ENCODE peak calls at places on chromosome 5, in ten cellular contexts. L is suprapubic skin, J is right lobe of liver, H is stomach, Z is transverse colon, E is A549, P is tibial nerve, M is body of pancreas, N is testis, O is ovary. D is an unnamed sample.

GRCh38 chr5:104652271-104652861 is 1089.8 kb upstream of the NUDT12 start:
- DNase-seq in M (no peak), P (no peak), O (no peak), J (no peak), H (no peak), Z (no peak), E (no peak), N (no peak), L (no peak), D (no peak)

GRCh38 chr5:40273936-40274335 is 405.8 kb upstream of the PTGER4 start:
- DNase-seq in M (no peak), H (no peak), J (no peak), E (no peak), Z (no peak), N (no peak), O (no peak), P (no peak), L (no peak), D (no peak)

GRCh38 chr5:44266882-44267577 is 122.2 kb downstream of the FGF10 start:
- DNase-seq in L (no peak), M (peak; percentile 16), O (no peak), H (no peak), E (no peak), P (no peak), N (peak; percentile 18), Z (no peak), J (no peak), D (peak; percentile 7)

GRCh38 chr5:102418531-102418930 is 80.3 kb downstream of the SLCO6A1 start:
- DNase-seq in Z (no peak), P (no peak), H (no peak), L (no peak), J (no peak), E (no peak), O (no peak), M (no peak), N (no peak), D (no peak)

GRCh38 chr5:132114150-132115121 is 40.8 kb downstream of the CSF2 start:
- DNase-seq in Z (no peak), M (no peak), L (no peak), O (no peak), N (no peak), E (no peak), H (no peak), P (no peak), J (no peak), D (no peak)

GRCh38 chr5:2908086-2908485 is 156.6 kb upstream of the IRX2 start:
- DNase-seq in Z (no peak), H (no peak), O (no peak), J (no peak), P (no peak), L (no peak), E (no peak), M (no peak), N (no peak), D (no peak)

GRCh38 chr5:177306674-177307543 is 3.3 kb downstream of the PRELID1 start:
- DNase-seq in E (no peak), N (no peak), P (no peak), J (no peak), Z (no peak), O (no peak), M (no peak), H (no peak), L (no peak), D (no peak)

GRCh38 chr5:75265731-75266130 is 29.1 kb upstream of the ANKRD31 start:
- DNase-seq in E (peak; percentile 50), P (no peak), J (no peak), M (no peak), Z (no peak), O (no peak), L (no peak), H (no peak), N (no peak), D (no peak)

GRCh38 chr5:179166171-179166885 is 106.2 kb downstream of the ZNF354C start:
- DNase-seq in M (no peak), P (no peak), Z (no peak), H (no peak), O (no peak), E (no peak), J (no peak), L (peak; percentile 62), N (no peak), D (no peak)

GRCh38 chr5:76831108-76831447 is 12.2 kb downstream of the F2RL1 start:
- DNase-seq in E (no peak), Z (no peak), J (no peak), H (peak; percentile 46), M (no peak), O (no peak), N (no peak), L (no peak), P (no peak), D (no peak)

GRCh38 chr5:68287976-68288755 is 72.6 kb downstream of the PIK3R1 start:
- DNase-seq in Z (peak; percentile 66), O (peak; percentile 81), N (peak; percentile 73), M (peak; percentile 56), H (peak; percentile 66), E (peak; percentile 32), P (no peak), J (peak; percentile 79), L (no peak), D (peak; percentile 87)

GRCh38 chr5:65391591-65391990 is 90.1 kb downstream of the ADAMTS6 start:
- DNase-seq in O (no peak), H (no peak), N (no peak), Z (no peak), E (no peak), M (no peak), P (no peak), J (no peak), L (no peak), D (no peak)

GRCh38 chr5:56190500-56190899 is 42.6 kb downstream of the ANKRD55 start:
- DNase-seq in P (peak; percentile 62), N (peak; percentile 37), E (no peak), M (peak; percentile 20), L (no peak), O (no peak), H (peak; percentile 37), J (peak; percentile 37), Z (peak; percentile 33), D (no peak)

GRCh38 chr5:4802044-4802443 is 338.1 kb upstream of the ADAMTS16 start:
- DNase-seq in M (no peak), J (no peak), N (no peak), E (no peak), P (no peak), O (no peak), L (no peak), Z (no peak), H (no peak), D (no peak)

GRCh38 chr5:167937628-167938000 is 353.8 kb upstream of the WWC1 start:
- DNase-seq in N (no peak), P (no peak), E (no peak), H (no peak), Z (no peak), M (no peak), O (no peak), J (no peak), L (no peak), D (no peak)

GRCh38 chr5:139543423-139543991 is 17.6 kb upstream of the UBE2D2 start:
- DNase-seq in P (peak; percentile 14), H (peak; percentile 55), J (peak; percentile 70), Z (peak; percentile 81), M (peak; percentile 71), E (no peak), N (peak; percentile 44), L (no peak), O (no peak), D (peak; percentile 39)
- H3K4me3 ChIP-seq in P (peak overlapping the region; percentile 17), H (peak overlapping the region; percentile 28), J (no peak overlapping the region), Z (no peak overlapping the region), M (no peak overlapping the region), E (no peak overlapping the region), N (no peak overlapping the region), L (peak overlapping the region; percentile 26), O (no peak overlapping the region), D (no peak overlapping the region)

DNA sequence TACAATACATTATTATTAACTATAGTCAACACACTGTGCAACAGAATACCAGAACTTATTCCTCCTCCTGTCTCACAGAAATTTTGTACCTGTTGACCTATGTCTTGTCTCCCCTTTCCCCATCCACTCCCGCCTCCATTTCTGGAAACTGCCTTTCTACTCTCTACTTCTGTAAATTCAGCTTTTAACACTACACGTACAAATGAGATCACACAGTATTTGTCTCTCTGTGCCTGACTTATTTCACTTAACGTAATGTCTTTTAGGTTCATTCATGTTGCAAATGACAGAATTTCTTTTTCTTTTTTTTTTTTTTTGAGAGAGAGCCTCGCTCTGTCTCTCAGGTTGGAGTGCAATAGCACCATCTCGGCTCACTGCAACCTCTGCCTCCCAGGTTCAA is 19.5 kb downstream of the MEF2C start:
- DNase-seq in L (no peak), P (no peak), J (no peak), E (no peak), N (no peak), Z (no peak), H (no peak), M (no peak), O (no peak), D (no peak)
- TF ChIP-seq POLR2A in L (no peak), P (no peak), J (no peak), E (no peak), N (no peak), Z (no peak), H (no peak), M (no peak), O (no peak), D (no peak)

GRCh38 chr5:170434953-170435605 is 45.9 kb upstream of the KCNMB1 start:
- DNase-seq in E (peak; percentile 48), O (peak; percentile 83), H (peak; percentile 69), P (peak; percentile 53), Z (peak; percentile 43), M (peak; percentile 62), J (peak; percentile 68), N (peak; percentile 73), L (no peak), D (peak; percentile 59)
- TF ChIP-seq CTCF in E (peak; percentile 92), O (peak; percentile 43), H (peak; percentile 80), P (peak; percentile 96), Z (peak; percentile 82), M (peak; percentile 96), J (peak; percentile 89), N (peak; percentile 97), L (peak; percentile 98), D (peak; percentile 96)

GRCh38 chr5:126055348-126055729 is 367.9 kb upstream of the GRAMD2B start:
- DNase-seq in E (no peak), N (no peak), O (no peak), M (no peak), Z (no peak), P (no peak), H (no peak), L (no peak), J (no peak), D (no peak)

GRCh38 chr5:126053630-126054029 is 369.6 kb upstream of the GRAMD2B start:
- DNase-seq in N (no peak), Z (no peak), H (no peak), E (no peak), M (no peak), P (no peak), L (no peak), O (no peak), J (no peak), D (no peak)

GRCh38 chr5:126052791-126053190 is 370.4 kb upstream of the GRAMD2B start:
- DNase-seq in P (no peak), L (no peak), M (no peak), O (no peak), N (no peak), Z (no peak), E (no peak), J (no peak), H (no peak), D (no peak)

GRCh38 chr5:126056362-126056761 is 366.8 kb upstream of the GRAMD2B start:
- DNase-seq in L (no peak), O (no peak), P (no peak), N (no peak), Z (no peak), M (no peak), H (no peak), J (no peak), E (no peak), D (no peak)

GRCh38 chr5:126054593-126055347 is 368.4 kb upstream of the GRAMD2B start:
- DNase-seq in P (no peak), N (no peak), H (no peak), M (no peak), J (no peak), O (no peak), E (no peak), Z (no peak), L (no peak), D (no peak)
- H3K4me3 ChIP-seq in P (no peak overlapping the region), N (no peak overlapping the region), H (no peak overlapping the region), M (no peak overlapping the region), J (no peak overlapping the region), O (no peak overlapping the region), E (no peak overlapping the region), Z (no peak overlapping the region), L (no peak overlapping the region), D (no peak overlapping the region)